ENCODE peak calls at places on chromosomes 5 and 9, in four cellular contexts. V, Y, C and R are unnamed samples.

GRCh38 chr5:148928141-148928540 is 101.7 kb downstream of the ADRB2 start:
- DNase-seq in V (no peak), C (no peak), Y (no peak), R (no peak)

GRCh38 chr5:65329266-65329665 is 152.5 kb downstream of the ADAMTS6 start:
- DNase-seq in V (no peak), Y (peak; percentile 30), C (no peak), R (no peak)

GRCh38 chr5:151254533-151254932 is 1.5 kb downstream of the GM2A start:
- DNase-seq in V (no peak), Y (no peak), C (no peak), R (no peak)

GRCh38 chr5:1184481-1184880 is 16.9 kb upstream of the SLC6A19 start:
- DNase-seq in C (no peak), V (no peak), Y (no peak), R (no peak)

GRCh38 chr9:135224286-135224871 is 136.9 kb downstream of the OLFM1 start:
- DNase-seq in V (no peak), Y (no peak), C (no peak), R (no peak)

GRCh38 chr5:139019880-139020279 is 144.7 kb upstream of the LRRTM2 start:
- DNase-seq in C (no peak), V (no peak), Y (peak; percentile 84), R (no peak)

GRCh38 chr9:125296843-125297372 is 35.3 kb downstream of the GAPVD1 start:
- DNase-seq in V (peak; percentile 53), C (no peak), Y (no peak), R (no peak)

GRCh38 chr5:107269678-107270077 is 401.1 kb downstream of the EFNA5 start:
- DNase-seq in C (no peak), V (no peak), Y (no peak), R (no peak)

GRCh38 chr9:83266618-83267543 is 203.9 kb upstream of the RASEF start:
- DNase-seq in Y (peak; percentile 46), V (peak; percentile 3), C (no peak), R (no peak)

GRCh38 chr5:32388429-32389111 is 56.0 kb downstream of the ZFR start:
- DNase-seq in C (no peak), Y (peak; percentile 62), V (no peak), R (no peak)

GRCh38 chr9:126131066-126132010 is 195.3 kb upstream of the MVB12B start:
- DNase-seq in Y (no peak), C (no peak), V (no peak), R (no peak)

GRCh38 chr5:142960309-142960696 is 190.1 kb downstream of the ARHGAP26 start:
- DNase-seq in V (no peak), Y (peak; percentile 33), C (no peak), R (no peak)

DNA sequence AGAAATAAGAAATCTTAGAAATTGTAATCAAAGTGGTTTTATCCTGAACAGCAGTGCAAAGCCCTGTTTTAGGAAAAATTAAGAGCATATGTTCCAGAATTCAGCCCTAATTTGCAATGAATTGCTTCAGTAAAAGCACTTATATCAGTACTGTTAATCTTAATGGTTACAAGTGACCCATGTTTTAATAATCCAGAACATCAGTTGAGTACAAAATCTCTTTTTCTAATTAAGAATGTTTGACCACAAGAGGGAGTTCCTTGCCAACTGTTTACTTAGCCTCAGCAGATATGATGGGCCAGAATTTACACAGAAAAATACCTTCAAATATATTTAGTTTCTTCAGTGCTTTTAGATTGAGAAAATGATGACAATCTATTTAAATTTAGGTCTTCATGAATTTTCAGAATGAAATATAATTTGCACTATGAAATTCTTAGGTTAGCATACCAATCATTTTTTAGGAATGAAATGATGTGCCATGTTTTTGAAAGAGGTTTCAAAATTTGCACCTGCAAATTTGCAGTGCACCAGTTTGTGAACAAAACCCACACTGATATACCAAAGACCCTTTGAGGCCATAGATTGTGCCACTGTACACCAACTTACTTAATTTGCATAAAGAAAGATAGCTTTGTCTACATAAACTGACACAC is 926.3 kb upstream of the ARRDC3 start:
- DNase-seq in C (no peak), Y (peak; percentile 65), V (no peak), R (no peak)
- TF ChIP-seq CTCF in C (no peak), Y (peak; percentile 31), V (peak; percentile 31), R (no peak)

DNA sequence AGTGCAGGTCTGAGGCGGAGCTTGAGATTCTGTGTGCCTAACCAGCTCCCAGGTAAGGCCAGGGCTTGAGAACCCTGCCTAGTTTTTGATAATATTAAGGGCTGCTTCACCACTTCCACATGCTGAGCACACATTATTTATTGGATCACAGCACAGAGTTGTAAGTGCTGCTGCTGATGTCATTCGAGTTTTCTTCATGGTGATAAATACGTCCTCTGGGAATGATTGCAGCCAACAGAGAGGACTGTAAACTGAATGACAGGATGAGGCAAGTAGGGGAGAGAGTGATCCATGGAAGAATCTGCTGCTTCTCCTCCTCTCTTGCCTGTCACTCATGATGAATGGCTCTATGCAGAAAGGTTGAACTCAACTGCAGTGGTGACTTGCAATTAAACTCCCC is 77.9 kb upstream of the VPS13A start:
- DNase-seq in C (no peak), V (no peak), Y (no peak), R (no peak)
- TF ChIP-seq CTCF in C (no peak), V (no peak), Y (no peak), R (no peak)

GRCh38 chr9:86099695-86100364 is 472 bp upstream of the GOLM1 start:
- DNase-seq in V (peak; percentile 29), Y (peak; percentile 75), C (peak; percentile 25), R (peak; percentile 25)
- TF ChIP-seq CTCF in V (no peak), Y (no peak), C (no peak), R (no peak)

GRCh38 chr5:131005963-131006684 is 158.9 kb downstream of the HINT1 start:
- DNase-seq in C (no peak), Y (no peak), V (no peak), R (no peak)
- TF ChIP-seq CTCF in C (no peak), Y (no peak), V (peak; percentile 12), R (no peak)

GRCh38 chr5:81424728-81425127 is 30.8 kb upstream of the ACOT12 start:
- DNase-seq in Y (peak; percentile 57), C (no peak), V (no peak), R (no peak)

GRCh38 chr5:81428446-81428845 is 34.5 kb upstream of the ACOT12 start:
- DNase-seq in Y (no peak), C (no peak), V (no peak), R (no peak)

GRCh38 chr5:81426347-81426746 is 32.4 kb upstream of the ACOT12 start:
- DNase-seq in C (no peak), V (no peak), Y (no peak), R (no peak)

GRCh38 chr5:81427566-81427965 is 33.6 kb upstream of the ACOT12 start:
- DNase-seq in V (no peak), Y (no peak), C (no peak), R (no peak)

DNA sequence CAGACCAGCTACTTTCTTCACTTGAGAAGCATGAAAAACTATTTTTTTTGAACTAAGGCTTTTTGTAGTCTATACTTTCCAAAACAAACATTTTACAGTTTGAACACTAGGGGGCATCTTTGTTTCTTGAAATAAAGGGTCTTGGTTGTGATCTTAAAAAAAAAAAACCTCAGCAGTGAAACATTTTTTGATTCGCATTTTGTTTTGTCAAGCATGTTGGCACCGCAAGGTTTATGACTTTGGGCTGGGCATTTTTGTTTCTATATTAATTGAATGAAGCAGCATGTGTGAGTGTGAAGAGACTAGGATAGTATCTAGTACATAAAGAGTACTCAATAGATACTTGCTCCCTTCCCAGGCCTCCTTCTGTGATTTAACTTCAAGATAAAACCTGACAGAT is 31.6 kb upstream of the ACOT12 start:
- DNase-seq in V (no peak), Y (peak; percentile 74), C (no peak), R (no peak)
- TF ChIP-seq CTCF in V (peak; percentile 63), Y (peak; percentile 43), C (no peak), R (peak; percentile 71)

GRCh38 chr9:87547665-87548064 is 50.0 kb downstream of the DAPK1 start:
- DNase-seq in C (no peak), V (peak; percentile 64), Y (no peak), R (no peak)
- TF ChIP-seq CTCF in C (no peak), V (no peak), Y (no peak), R (no peak)

GRCh38 chr5:176619203-176619568 is 9.2 kb upstream of the GPRIN1 start:
- DNase-seq in Y (peak; percentile 88), C (no peak), V (peak; percentile 86), R (peak; percentile 66)
- TF ChIP-seq CTCF in Y (peak; percentile 51), C (no peak), V (peak; percentile 23), R (no peak)

DNA sequence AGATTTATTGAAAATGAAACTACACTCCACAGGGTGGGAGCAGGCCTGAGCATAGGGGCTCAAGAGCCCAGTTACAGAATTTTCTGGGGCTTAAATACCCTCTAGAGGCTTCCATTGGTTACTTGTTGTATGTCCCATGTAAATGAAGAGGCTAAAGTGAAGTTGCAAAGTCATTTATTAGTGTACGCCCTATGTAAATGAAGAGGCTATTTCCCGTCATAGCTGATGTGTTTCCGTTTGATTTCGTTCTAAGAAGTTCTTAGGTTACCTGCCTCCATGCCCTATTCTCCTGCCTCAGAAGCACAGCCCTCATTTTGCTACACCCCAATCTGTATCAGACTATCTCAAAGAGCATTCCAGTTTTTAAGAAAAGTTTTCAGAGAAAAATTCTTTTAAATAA is 107.0 kb upstream of the SLC12A2 start:
- DNase-seq in C (no peak), V (no peak), Y (no peak), R (no peak)
- TF ChIP-seq CTCF in C (no peak), V (no peak), Y (no peak), R (no peak)

GRCh38 chr9:76537150-76537646 is 78.2 kb downstream of the GCNT1 start:
- DNase-seq in Y (peak; percentile 51), V (no peak), C (no peak), R (no peak)
- TF ChIP-seq CTCF in Y (no peak), V (no peak), C (no peak), R (no peak)